ENCODE peak calls at places on chromosomes 11 and 22, in four cellular contexts. N is pancreas, R is colonic mucosa, C is cardiac muscle cell. K is an unnamed sample. For H3K36me3, the result is how much of the 10 kb centered on the place peaks cover.

GRCh38 chr22:44399906-44400762 is 87.4 kb upstream of the SHISAL1 start:
- DNase-seq in N (no peak), R (no peak), C (no peak), K (no peak)

GRCh38 chr22:20424937-20425587 is 12.6 kb downstream of the SCARF2 start:
- DNase-seq in N (no peak), R (peak), C (no peak), K (no peak)

GRCh38 chr11:75155570-75156422 is 4.9 kb downstream of the SLCO2B1 start:
- DNase-seq in N (no peak), R (peak), C (peak), K (no peak)

GRCh38 chr11:19677380-19678080 is 35.1 kb upstream of the NAV2 start:
- DNase-seq in N (no peak), R (no peak), C (peak), K (no peak)

GRCh38 chr11:119371778-119372182 is 9.7 kb downstream of the USP2 start:
- DNase-seq in N (no peak), R (no peak), C (no peak), K (no peak)

GRCh38 chr22:44884968-44885805 is 124.6 kb downstream of the PHF21B start:
- DNase-seq in N (no peak), R (no peak), C (no peak), K (no peak)

GRCh38 chr22:32333141-32333768 is 24.4 kb upstream of the RFPL3 start:
- DNase-seq in N (no peak), R (no peak), C (no peak), K (no peak)

GRCh38 chr22:32590556-32590955 is 115.9 kb downstream of the FBXO7 start:
- DNase-seq in N (no peak), R (no peak), C (peak), K (no peak)

GRCh38 chr11:13028322-13028721 is 19.2 kb downstream of the RASSF10 start:
- DNase-seq in N (no peak), R (no peak), C (no peak), K (no peak)

GRCh38 chr11:2305862-2306823 is 4.3 kb downstream of the TSPAN32 start:
- DNase-seq in N (no peak), R (peak), C (peak), K (peak)

GRCh38 chr11:98798333-98798732 is 222.4 kb upstream of the CNTN5 start:
- DNase-seq in N (no peak), R (no peak), C (no peak), K (no peak)

GRCh38 chr11:3163241-3163981 is 1.7 kb downstream of the OSBPL5 start:
- DNase-seq in N (peak), R (no peak), C (no peak), K (no peak)

GRCh38 chr11:66237867-66238266 is 30.6 kb upstream of the RAB1B start:
- DNase-seq in N (no peak), R (no peak), C (no peak), K (no peak)

GRCh38 chr22:19195796-19196731 is 17.5 kb upstream of the SLC25A1 start:
- DNase-seq in N (no peak), R (no peak), C (no peak), K (no peak)

GRCh38 chr11:132610216-132610615 is 922.1 kb downstream of the OPCML start:
- DNase-seq in N (no peak), R (no peak), C (peak), K (no peak)

GRCh38 chr22:20437253-20438065 is at the start of gene SCARF2:
- DNase-seq in N (no peak), R (no peak), C (peak), K (no peak)

GRCh38 chr22:38697055-38697980 is 3.4 kb downstream of the JOSD1 start:
- DNase-seq in N (no peak), R (peak), C (peak), K (no peak)
- H3K4me3 ChIP-seq in N (no peak), R (peak), C (no peak), K (no peak)

GRCh38 chr22:17104336-17104935 is 16.7 kb downstream of the TMEM121B start:
- DNase-seq in N (no peak), R (no peak), C (no peak), K (no peak)
- H3K27ac ChIP-seq in N (no peak), R (no peak), C (no peak), K (no peak)

GRCh38 chr11:121608545-121609098 is 155.9 kb upstream of the SORL1-AS1 start:
- DNase-seq in N (no peak), R (no peak), C (no peak), K (no peak)
- H3K36me3 ChIP-seq in N (under half), R (under half), C (under half), K (under half)

DNA sequence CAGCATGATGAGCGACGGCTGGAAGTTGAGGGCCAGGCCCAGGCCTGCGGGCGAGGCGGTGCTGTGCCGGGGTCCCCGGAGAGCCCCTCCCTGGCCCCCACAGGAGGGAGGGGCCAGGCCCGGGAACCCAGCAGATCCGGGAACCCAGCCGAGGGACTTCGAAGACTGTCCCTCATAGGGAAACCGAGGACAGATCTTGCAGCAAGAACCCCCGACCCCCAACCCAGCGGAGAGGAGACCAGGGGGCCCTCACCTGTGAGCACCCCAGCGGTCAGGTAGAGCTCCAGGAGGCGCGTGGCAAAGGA is 2.4 kb downstream of the SLC16A8 start:
- DNase-seq in N (no peak), R (no peak), C (no peak), K (no peak)
- H3K4me3 ChIP-seq in N (no peak), R (peak), C (peak), K (no peak)

GRCh38 chr11:16000065-16000464 is 356.3 kb downstream of the SOX6 start:
- DNase-seq in N (no peak), R (no peak), C (peak), K (no peak)

GRCh38 chr11:16001044-16001568 is 355.2 kb downstream of the SOX6 start:
- DNase-seq in N (no peak), R (no peak), C (no peak), K (no peak)

GRCh38 chr11:16001899-16002426 is 354.4 kb downstream of the SOX6 start:
- DNase-seq in N (peak), R (peak), C (peak), K (peak)

GRCh38 chr11:16007514-16007913 is 348.8 kb downstream of the SOX6 start:
- DNase-seq in N (no peak), R (no peak), C (no peak), K (no peak)

DNA sequence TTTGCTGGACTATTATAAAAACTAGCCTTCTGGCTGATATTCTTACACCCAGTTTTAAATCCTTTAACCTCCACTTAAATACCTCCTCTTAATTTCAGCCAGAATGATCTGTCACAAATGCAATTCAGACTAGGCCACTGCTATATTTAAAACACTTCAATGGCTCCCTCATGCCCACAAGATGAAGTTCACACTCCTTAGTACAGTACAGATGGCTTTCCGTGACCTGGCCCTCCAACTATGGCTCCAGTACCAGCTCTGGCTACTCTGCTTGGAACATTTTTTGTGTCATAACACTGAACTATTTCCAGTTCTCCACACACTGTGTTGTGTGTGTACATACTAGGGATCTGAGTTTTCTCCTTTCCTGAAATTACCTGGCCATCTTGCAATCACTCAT is 353.4 kb downstream of the SOX6 start:
- DNase-seq in N (no peak), R (no peak), C (no peak), K (no peak)
- H3K27ac ChIP-seq in N (no peak), R (peak), C (no peak), K (no peak)

GRCh38 chr11:61848631-61849030 is 20.5 kb downstream of the FADS2 start:
- DNase-seq in N (no peak), R (no peak), C (no peak), K (no peak)
- H3K36me3 ChIP-seq in N (under half), R (under half), C (under half), K (under half)

DNA sequence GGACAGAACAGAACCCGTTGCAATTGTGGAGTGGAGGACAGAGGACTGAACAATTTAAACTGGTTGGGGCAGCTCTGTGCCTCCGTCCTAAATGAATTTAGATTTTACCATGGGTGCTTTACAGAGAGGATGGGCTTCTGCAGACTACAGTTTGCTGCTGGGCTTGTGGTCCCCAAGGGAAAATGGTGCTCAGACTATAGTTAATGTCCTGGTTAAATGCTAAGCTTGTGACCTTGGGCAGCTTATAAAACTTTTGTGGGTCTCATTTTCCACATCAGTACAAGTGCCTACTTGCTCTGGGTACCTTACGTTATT is 355.2 kb upstream of the NARS2 start:
- DNase-seq in N (no peak), R (no peak), C (no peak), K (no peak)
- H3K4me3 ChIP-seq in N (no peak), R (no peak), C (no peak), K (no peak)

GRCh38 chr11:65042899-65043298 is 1.9 kb downstream of the SAC3D1 start:
- DNase-seq in N (no peak), R (no peak), C (no peak), K (no peak)

GRCh38 chr11:65041206-65042035 is at the start of gene SAC3D1:
- DNase-seq in N (peak), R (no peak), C (no peak), K (no peak)

GRCh38 chr11:65045061-65045460 is 4.1 kb downstream of the SAC3D1 start:
- DNase-seq in N (no peak), R (no peak), C (no peak), K (no peak)

GRCh38 chr11:65045728-65046127 is 4.7 kb downstream of the SAC3D1 start:
- DNase-seq in N (no peak), R (no peak), C (no peak), K (no peak)

GRCh38 chr11:65043881-65044501 is 3.0 kb downstream of the SAC3D1 start:
- DNase-seq in N (no peak), R (peak), C (peak), K (peak)
- H3K27ac ChIP-seq in N (no peak), R (no peak), C (no peak), K (no peak)

GRCh38 chr11:128505449-128506058 is 81.8 kb downstream of the ETS1 start:
- DNase-seq in N (no peak), R (no peak), C (no peak), K (no peak)
- H3K36me3 ChIP-seq in N (under half), R (under half), C (under half), K (under half)